ENCODE peak calls at places on chromosomes 2 and 18, in ten cellular contexts. One of them, this sample, is unnamed.
A peak's percentile ranks its signal among the peaks of the same experiment; 100 is the strongest.

GRCh38 chr2:20836521-20836920 is 13.6 kb upstream of the LDAH start:
- DNase-seq in right lobe of liver: no peak
- DNase-seq in esophagus squamous epithelium: no peak
- DNase-seq in Peyer's patch: no peak
- DNase-seq in ovary: no peak
- DNase-seq in uterus: no peak
- DNase-seq in upper lobe of left lung: no peak
- DNase-seq in IMR-90: no peak
- DNase-seq in sigmoid colon: no peak
- DNase-seq in body of pancreas: no peak
- DNase-seq in this sample: no peak

GRCh38 chr2:235001237-235002133 is 49.7 kb downstream of the SH3BP4 start:
- DNase-seq in right lobe of liver: no peak
- DNase-seq in esophagus squamous epithelium: no peak
- DNase-seq in Peyer's patch: no peak
- DNase-seq in ovary: no peak
- DNase-seq in uterus: peak; percentile 41
- DNase-seq in upper lobe of left lung: no peak
- DNase-seq in IMR-90: no peak
- DNase-seq in sigmoid colon: peak; percentile 58
- DNase-seq in body of pancreas: no peak
- DNase-seq in this sample: no peak

GRCh38 chr2:30382995-30383394 is 64.1 kb upstream of the LCLAT1 start:
- DNase-seq in right lobe of liver: no peak
- DNase-seq in esophagus squamous epithelium: no peak
- DNase-seq in Peyer's patch: no peak
- DNase-seq in ovary: no peak
- DNase-seq in uterus: no peak
- DNase-seq in upper lobe of left lung: no peak
- DNase-seq in IMR-90: no peak
- DNase-seq in sigmoid colon: no peak
- DNase-seq in body of pancreas: no peak
- DNase-seq in this sample: no peak

GRCh38 chr2:239803102-239803763 is 221.9 kb downstream of the NDUFA10 start:
- DNase-seq in right lobe of liver: no peak
- DNase-seq in esophagus squamous epithelium: no peak
- DNase-seq in Peyer's patch: no peak
- DNase-seq in ovary: no peak
- DNase-seq in uterus: no peak
- DNase-seq in upper lobe of left lung: no peak
- DNase-seq in IMR-90: no peak
- DNase-seq in sigmoid colon: peak; percentile 33
- DNase-seq in body of pancreas: no peak
- DNase-seq in this sample: no peak

GRCh38 chr2:241675885-241676284 is 10.7 kb downstream of the DTYMK start:
- DNase-seq in right lobe of liver: no peak
- DNase-seq in esophagus squamous epithelium: no peak
- DNase-seq in Peyer's patch: no peak
- DNase-seq in ovary: no peak
- DNase-seq in uterus: no peak
- DNase-seq in upper lobe of left lung: no peak
- DNase-seq in IMR-90: no peak
- DNase-seq in sigmoid colon: no peak
- DNase-seq in body of pancreas: no peak
- DNase-seq in this sample: peak; percentile 55

GRCh38 chr2:109128048-109128465 is 948 bp upstream of the SH3RF3 start:
- DNase-seq in right lobe of liver: peak; percentile 76
- DNase-seq in esophagus squamous epithelium: no peak
- DNase-seq in Peyer's patch: peak; percentile 51
- DNase-seq in ovary: peak; percentile 83
- DNase-seq in uterus: peak; percentile 72
- DNase-seq in upper lobe of left lung: peak; percentile 95
- DNase-seq in IMR-90: peak; percentile 91
- DNase-seq in sigmoid colon: peak; percentile 92
- DNase-seq in body of pancreas: peak; percentile 63
- DNase-seq in this sample: peak; percentile 90

GRCh38 chr2:28356095-28356911 is 36.4 kb upstream of the FOSL2 start:
- DNase-seq in right lobe of liver: peak; percentile 93
- DNase-seq in esophagus squamous epithelium: peak; percentile 20
- DNase-seq in Peyer's patch: peak; percentile 30
- DNase-seq in ovary: peak; percentile 92
- DNase-seq in uterus: peak; percentile 90
- DNase-seq in upper lobe of left lung: peak; percentile 95
- DNase-seq in IMR-90: peak; percentile 91
- DNase-seq in sigmoid colon: peak; percentile 97
- DNase-seq in body of pancreas: peak; percentile 83
- DNase-seq in this sample: peak; percentile 91

GRCh38 chr2:17996978-17997377 is 118.5 kb downstream of the KCNS3 start:
- DNase-seq in right lobe of liver: no peak
- DNase-seq in esophagus squamous epithelium: no peak
- DNase-seq in Peyer's patch: no peak
- DNase-seq in ovary: no peak
- DNase-seq in uterus: no peak
- DNase-seq in upper lobe of left lung: no peak
- DNase-seq in IMR-90: no peak
- DNase-seq in sigmoid colon: no peak
- DNase-seq in body of pancreas: no peak
- DNase-seq in this sample: no peak

GRCh38 chr18:58512648-58513338 is 116.1 kb downstream of the ALPK2 start:
- DNase-seq in right lobe of liver: no peak
- DNase-seq in esophagus squamous epithelium: no peak
- DNase-seq in Peyer's patch: no peak
- DNase-seq in ovary: no peak
- DNase-seq in uterus: no peak
- DNase-seq in upper lobe of left lung: no peak
- DNase-seq in IMR-90: no peak
- DNase-seq in sigmoid colon: no peak
- DNase-seq in body of pancreas: no peak
- DNase-seq in this sample: no peak

GRCh38 chr2:71455011-71455740 is 1.8 kb downstream of the DYSF start:
- DNase-seq in right lobe of liver: no peak
- DNase-seq in esophagus squamous epithelium: no peak
- DNase-seq in Peyer's patch: no peak
- DNase-seq in ovary: no peak
- DNase-seq in uterus: no peak
- DNase-seq in upper lobe of left lung: no peak
- DNase-seq in IMR-90: no peak
- DNase-seq in sigmoid colon: no peak
- DNase-seq in body of pancreas: no peak
- DNase-seq in this sample: no peak

GRCh38 chr18:10530852-10531251 is 5.0 kb downstream of the NAPG start:
- DNase-seq in right lobe of liver: no peak
- DNase-seq in esophagus squamous epithelium: no peak
- DNase-seq in Peyer's patch: no peak
- DNase-seq in ovary: no peak
- DNase-seq in uterus: no peak
- DNase-seq in upper lobe of left lung: no peak
- DNase-seq in IMR-90: no peak
- DNase-seq in sigmoid colon: no peak
- DNase-seq in body of pancreas: no peak
- DNase-seq in this sample: no peak

GRCh38 chr2:201432551-201433388 is 18.5 kb downstream of the TRAK2 start:
- DNase-seq in right lobe of liver: no peak
- DNase-seq in esophagus squamous epithelium: no peak
- DNase-seq in Peyer's patch: no peak
- DNase-seq in ovary: peak; percentile 36
- DNase-seq in uterus: peak; percentile 33
- DNase-seq in upper lobe of left lung: no peak
- DNase-seq in IMR-90: peak; percentile 66
- DNase-seq in sigmoid colon: peak; percentile 78
- DNase-seq in body of pancreas: no peak
- DNase-seq in this sample: no peak

GRCh38 chr18:58881469-58881868 is 16.8 kb downstream of the ZNF532 start:
- DNase-seq in right lobe of liver: no peak
- DNase-seq in esophagus squamous epithelium: no peak
- DNase-seq in Peyer's patch: no peak
- DNase-seq in ovary: no peak
- DNase-seq in uterus: no peak
- DNase-seq in upper lobe of left lung: no peak
- DNase-seq in IMR-90: no peak
- DNase-seq in sigmoid colon: no peak
- DNase-seq in body of pancreas: no peak
- DNase-seq in this sample: no peak

GRCh38 chr2:29117636-29118303 is 2.6 kb downstream of the CLIP4 start:
- DNase-seq in right lobe of liver: no peak
- DNase-seq in esophagus squamous epithelium: no peak
- DNase-seq in Peyer's patch: no peak
- DNase-seq in ovary: no peak
- DNase-seq in uterus: no peak
- DNase-seq in upper lobe of left lung: no peak
- DNase-seq in IMR-90: peak; percentile 68
- DNase-seq in sigmoid colon: no peak
- DNase-seq in body of pancreas: no peak
- DNase-seq in this sample: no peak

GRCh38 chr2:228767196-228767595 is 503.9 kb downstream of the PID1 start:
- DNase-seq in right lobe of liver: no peak
- DNase-seq in esophagus squamous epithelium: no peak
- DNase-seq in Peyer's patch: no peak
- DNase-seq in ovary: no peak
- DNase-seq in uterus: no peak
- DNase-seq in upper lobe of left lung: no peak
- DNase-seq in IMR-90: peak; percentile 19
- DNase-seq in sigmoid colon: no peak
- DNase-seq in body of pancreas: no peak
- DNase-seq in this sample: no peak

GRCh38 chr2:191496838-191497237 is 181.1 kb upstream of the NABP1 start:
- DNase-seq in right lobe of liver: no peak
- DNase-seq in esophagus squamous epithelium: no peak
- DNase-seq in Peyer's patch: no peak
- DNase-seq in ovary: no peak
- DNase-seq in uterus: no peak
- DNase-seq in upper lobe of left lung: no peak
- DNase-seq in IMR-90: no peak
- DNase-seq in sigmoid colon: no peak
- DNase-seq in body of pancreas: no peak
- DNase-seq in this sample: no peak

GRCh38 chr2:191497822-191498221 is 180.1 kb upstream of the NABP1 start:
- DNase-seq in right lobe of liver: no peak
- DNase-seq in esophagus squamous epithelium: no peak
- DNase-seq in Peyer's patch: no peak
- DNase-seq in ovary: no peak
- DNase-seq in uterus: no peak
- DNase-seq in upper lobe of left lung: no peak
- DNase-seq in IMR-90: no peak
- DNase-seq in sigmoid colon: no peak
- DNase-seq in body of pancreas: no peak
- DNase-seq in this sample: no peak

GRCh38 chr2:191500566-191501389 is 177.2 kb upstream of the NABP1 start:
- DNase-seq in right lobe of liver: no peak
- DNase-seq in esophagus squamous epithelium: no peak
- DNase-seq in Peyer's patch: no peak
- DNase-seq in ovary: peak; percentile 17
- DNase-seq in uterus: no peak
- DNase-seq in upper lobe of left lung: peak; percentile 33
- DNase-seq in IMR-90: no peak
- DNase-seq in sigmoid colon: no peak
- DNase-seq in body of pancreas: no peak
- DNase-seq in this sample: no peak

GRCh38 chr2:191499874-191500565 is 177.9 kb upstream of the NABP1 start:
- DNase-seq in right lobe of liver: no peak
- DNase-seq in esophagus squamous epithelium: no peak
- DNase-seq in Peyer's patch: no peak
- DNase-seq in ovary: no peak
- DNase-seq in uterus: no peak
- DNase-seq in upper lobe of left lung: peak; percentile 36
- DNase-seq in IMR-90: peak; percentile 57
- DNase-seq in sigmoid colon: no peak
- DNase-seq in body of pancreas: no peak
- DNase-seq in this sample: no peak

DNA sequence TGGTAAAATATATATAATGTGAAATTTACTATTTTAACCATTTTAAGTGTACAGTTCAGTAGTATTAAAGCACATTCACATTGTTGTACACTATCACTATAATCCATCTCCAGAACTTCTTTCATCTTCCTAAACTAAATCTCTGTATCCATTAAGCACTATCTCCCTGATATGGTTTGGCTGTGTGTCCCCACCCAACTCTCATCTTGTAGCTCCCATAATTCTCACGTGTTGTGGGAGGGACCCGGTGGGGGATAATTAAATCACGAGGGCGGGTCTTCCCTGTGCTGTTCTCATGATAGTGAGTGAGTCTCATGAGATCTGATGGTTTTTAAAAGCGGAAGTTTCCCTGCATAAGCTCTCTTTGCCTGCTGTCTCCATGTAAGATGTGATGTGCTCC is 178.9 kb upstream of the NABP1 start:
- DNase-seq in right lobe of liver: no peak
- DNase-seq in esophagus squamous epithelium: no peak
- DNase-seq in Peyer's patch: no peak
- DNase-seq in ovary: no peak
- DNase-seq in uterus: no peak
- DNase-seq in upper lobe of left lung: no peak
- DNase-seq in IMR-90: no peak
- DNase-seq in sigmoid colon: no peak
- DNase-seq in body of pancreas: no peak
- DNase-seq in this sample: no peak
- H3K4me3 ChIP-seq in right lobe of liver: no peak overlapping the region
- H3K4me3 ChIP-seq in esophagus squamous epithelium: no peak overlapping the region
- H3K4me3 ChIP-seq in Peyer's patch: no peak overlapping the region
- H3K4me3 ChIP-seq in ovary: no peak overlapping the region
- H3K4me3 ChIP-seq in uterus: no peak overlapping the region
- H3K4me3 ChIP-seq in upper lobe of left lung: no peak overlapping the region
- H3K4me3 ChIP-seq in IMR-90: no peak overlapping the region
- H3K4me3 ChIP-seq in sigmoid colon: no peak overlapping the region
- H3K4me3 ChIP-seq in body of pancreas: no peak overlapping the region
- H3K4me3 ChIP-seq in this sample: no peak overlapping the region

GRCh38 chr2:195658541-195658890 is 1.5 kb downstream of the SLC39A10 start:
- DNase-seq in right lobe of liver: no peak
- DNase-seq in esophagus squamous epithelium: no peak
- DNase-seq in Peyer's patch: no peak
- DNase-seq in ovary: no peak
- DNase-seq in uterus: peak; percentile 18
- DNase-seq in upper lobe of left lung: no peak
- DNase-seq in IMR-90: peak; percentile 90
- DNase-seq in sigmoid colon: no peak
- DNase-seq in body of pancreas: peak; percentile 63
- DNase-seq in this sample: no peak
- TF ChIP-seq POLR2A in right lobe of liver: no peak
- TF ChIP-seq POLR2A in esophagus squamous epithelium: no peak
- TF ChIP-seq POLR2A in Peyer's patch: no peak
- TF ChIP-seq POLR2A in ovary: no peak
- TF ChIP-seq POLR2A in uterus: no peak
- TF ChIP-seq POLR2A in upper lobe of left lung: no peak
- TF ChIP-seq POLR2A in IMR-90: no peak
- TF ChIP-seq POLR2A in sigmoid colon: no peak
- TF ChIP-seq POLR2A in body of pancreas: no peak
- TF ChIP-seq POLR2A in this sample: no peak

GRCh38 chr2:41827354-41827971 is 220.4 kb upstream of the PKDCC start:
- DNase-seq in right lobe of liver: no peak
- DNase-seq in esophagus squamous epithelium: no peak
- DNase-seq in Peyer's patch: no peak
- DNase-seq in ovary: no peak
- DNase-seq in uterus: no peak
- DNase-seq in upper lobe of left lung: no peak
- DNase-seq in IMR-90: no peak
- DNase-seq in sigmoid colon: no peak
- DNase-seq in body of pancreas: no peak
- DNase-seq in this sample: no peak
- TF ChIP-seq CTCF in right lobe of liver: no peak
- TF ChIP-seq CTCF in esophagus squamous epithelium: no peak
- TF ChIP-seq CTCF in Peyer's patch: no peak
- TF ChIP-seq CTCF in ovary: no peak
- TF ChIP-seq CTCF in uterus: no peak
- TF ChIP-seq CTCF in upper lobe of left lung: no peak
- TF ChIP-seq CTCF in IMR-90: no peak
- TF ChIP-seq CTCF in sigmoid colon: no peak
- TF ChIP-seq CTCF in body of pancreas: no peak
- TF ChIP-seq CTCF in this sample: no peak

GRCh38 chr18:13220326-13220991 is 1.9 kb downstream of the LDLRAD4 start:
- DNase-seq in right lobe of liver: peak; percentile 76
- DNase-seq in esophagus squamous epithelium: no peak
- DNase-seq in Peyer's patch: no peak
- DNase-seq in ovary: no peak
- DNase-seq in uterus: no peak
- DNase-seq in upper lobe of left lung: no peak
- DNase-seq in IMR-90: no peak
- DNase-seq in sigmoid colon: no peak
- DNase-seq in body of pancreas: no peak
- DNase-seq in this sample: no peak
- H3K4me3 ChIP-seq in right lobe of liver: no peak overlapping the region
- H3K4me3 ChIP-seq in esophagus squamous epithelium: peak overlapping the region; percentile 80
- H3K4me3 ChIP-seq in Peyer's patch: no peak overlapping the region
- H3K4me3 ChIP-seq in ovary: no peak overlapping the region
- H3K4me3 ChIP-seq in uterus: peak overlapping the region; percentile 3
- H3K4me3 ChIP-seq in upper lobe of left lung: no peak overlapping the region
- H3K4me3 ChIP-seq in IMR-90: no peak overlapping the region
- H3K4me3 ChIP-seq in sigmoid colon: peak overlapping the region; percentile 75
- H3K4me3 ChIP-seq in body of pancreas: no peak overlapping the region
- H3K4me3 ChIP-seq in this sample: peak overlapping the region; percentile 89